ENCODE peak calls at places on chromosome X, in ten cellular contexts. M is lower leg skin, T is epithelial cell of esophagus, E is PC-9, B is fibroblast of lung, U is IMR-90, L is bronchial epithelial cell, O is fibroblast of the aortic adventitia, X is GM23338, F is pancreas. W is an unnamed sample.

GRCh38 chrX:141405878-141406492 is 163.7 kb upstream of the SPANXC start:
- DNase-seq in B (peak; percentile 84), F (no peak), T (peak; percentile 81), X (no peak), O (peak; percentile 50), E (peak; percentile 38), U (peak; percentile 83), M (no peak), L (peak; percentile 81), W (peak; percentile 68)

GRCh38 chrX:46268429-46268828 is 276.8 kb downstream of the ZNF674 start:
- DNase-seq in O (peak; percentile 42), B (peak; percentile 79), E (peak; percentile 18), X (no peak), T (peak; percentile 86), L (peak; percentile 88), U (no peak), M (no peak), F (no peak), W (no peak)

GRCh38 chrX:7077241-7077909 is 70.1 kb upstream of the STS start:
- DNase-seq in L (no peak), T (no peak), E (no peak), U (no peak), M (no peak), O (no peak), F (no peak), B (no peak), X (no peak), W (no peak)

GRCh38 chrX:135644624-135645023 is 68.8 kb upstream of the CT45A1 start:
- DNase-seq in U (no peak), X (no peak), L (no peak), F (no peak), T (no peak), O (no peak), M (no peak), E (no peak), B (no peak), W (no peak)

GRCh38 chrX:48894891-48895290 is 2.7 kb downstream of the TIMM17B start:
- DNase-seq in U (no peak), E (no peak), T (no peak), B (no peak), O (no peak), F (no peak), X (no peak), M (peak; percentile 29), L (no peak), W (no peak)

GRCh38 chrX:72609313-72609712 is 36.7 kb upstream of the HDAC8 start:
- DNase-seq in B (no peak), E (no peak), U (peak; percentile 6), O (peak; percentile 14), T (peak; percentile 16), F (no peak), L (peak; percentile 28), X (peak; percentile 3), M (no peak), W (no peak)

GRCh38 chrX:3712080-3712869 is 1.2 kb downstream of the PRKX start:
- DNase-seq in X (peak; percentile 13), M (no peak), L (no peak), F (no peak), U (peak; percentile 32), T (peak; percentile 22), E (no peak), O (peak; percentile 50), B (peak; percentile 40), W (no peak)

GRCh38 chrX:47148946-47149345 is 3.9 kb downstream of the RBM10 start:
- DNase-seq in L (peak; percentile 29), X (no peak), F (no peak), O (no peak), E (no peak), M (peak; percentile 39), U (no peak), B (no peak), T (peak; percentile 44), W (no peak)

GRCh38 chrX:17860811-17861495 is at the start of gene RAI2:
- DNase-seq in O (no peak), X (peak; percentile 48), B (no peak), E (no peak), M (no peak), F (peak; percentile 77), T (no peak), L (no peak), U (no peak), W (no peak)

GRCh38 chrX:283115-283845 is 2.1 kb downstream of the PLCXD1 start:
- DNase-seq in F (peak; percentile 93), L (peak; percentile 79), U (peak; percentile 83), T (peak; percentile 91), X (peak; percentile 98), E (peak; percentile 70), O (peak; percentile 84), B (peak; percentile 87), M (peak; percentile 98), W (no peak)

GRCh38 chrX:32448945-32449344 is 762.4 kb downstream of the DMD start:
- DNase-seq in U (no peak), L (no peak), B (no peak), F (no peak), E (no peak), T (no peak), X (no peak), M (no peak), O (no peak), W (no peak)
- H3K4me3 ChIP-seq in U (no peak overlapping the region), L (no peak overlapping the region), B (no peak overlapping the region), F (no peak overlapping the region), E (no peak overlapping the region), T (no peak overlapping the region), X (no peak overlapping the region), M (no peak overlapping the region), O (no peak overlapping the region), W (no peak overlapping the region)

GRCh38 chrX:153935326-153935851 is 552 bp upstream of the NAA10 start:
- DNase-seq in L (no peak), U (no peak), M (no peak), E (peak; percentile 49), F (no peak), O (no peak), X (peak; percentile 63), B (no peak), T (no peak), W (no peak)

GRCh38 chrX:153941331-153942252 is 2.9 kb downstream of the RENBP start:
- DNase-seq in E (peak; percentile 38), L (no peak), X (peak; percentile 53), M (no peak), O (no peak), U (no peak), F (no peak), T (no peak), B (no peak), W (no peak)

GRCh38 chrX:153937056-153937455 is 2.2 kb upstream of the NAA10 start:
- DNase-seq in O (no peak), E (no peak), L (no peak), B (no peak), F (no peak), X (no peak), T (no peak), M (no peak), U (no peak), W (no peak)

GRCh38 chrX:153939573-153939972 is 4.7 kb upstream of the NAA10 start:
- DNase-seq in U (no peak), E (no peak), L (no peak), O (no peak), B (no peak), M (no peak), F (no peak), X (no peak), T (no peak), W (no peak)

DNA sequence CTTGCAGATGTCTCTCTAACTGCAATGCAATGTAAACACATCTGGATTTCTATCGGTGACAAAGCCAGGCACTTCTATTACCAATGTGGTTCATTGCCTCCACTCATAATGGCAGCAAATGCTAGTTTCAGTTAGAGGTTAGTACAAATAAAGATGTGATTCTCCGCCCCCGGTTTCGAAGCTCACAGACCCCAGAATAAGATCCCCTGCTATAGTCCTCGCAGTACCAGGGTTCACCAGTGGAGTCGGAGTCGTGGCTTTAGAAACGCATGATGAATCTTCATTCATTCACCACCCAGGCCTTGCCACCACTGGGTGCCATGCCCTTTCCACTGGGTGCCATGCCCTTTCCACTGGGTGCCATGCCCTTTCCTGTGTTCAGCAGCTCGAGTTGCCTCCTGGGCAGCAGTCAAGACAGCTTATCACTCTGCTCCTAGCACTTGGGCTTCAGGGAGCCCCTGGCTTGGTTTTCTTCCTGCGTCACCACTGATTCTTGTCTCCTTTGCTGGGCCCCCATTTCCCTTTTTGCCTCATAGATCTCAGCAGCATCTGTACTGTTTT is 3.5 kb upstream of the NAA10 start:
- DNase-seq in F (no peak), O (no peak), T (no peak), X (peak; percentile 22), E (no peak), U (peak; percentile 17), M (no peak), L (no peak), B (no peak), W (no peak)
- H3K4me3 ChIP-seq in F (no peak overlapping the region), O (no peak overlapping the region), T (no peak overlapping the region), X (no peak overlapping the region), E (no peak overlapping the region), U (no peak overlapping the region), M (no peak overlapping the region), L (no peak overlapping the region), B (no peak overlapping the region), W (no peak overlapping the region)

DNA sequence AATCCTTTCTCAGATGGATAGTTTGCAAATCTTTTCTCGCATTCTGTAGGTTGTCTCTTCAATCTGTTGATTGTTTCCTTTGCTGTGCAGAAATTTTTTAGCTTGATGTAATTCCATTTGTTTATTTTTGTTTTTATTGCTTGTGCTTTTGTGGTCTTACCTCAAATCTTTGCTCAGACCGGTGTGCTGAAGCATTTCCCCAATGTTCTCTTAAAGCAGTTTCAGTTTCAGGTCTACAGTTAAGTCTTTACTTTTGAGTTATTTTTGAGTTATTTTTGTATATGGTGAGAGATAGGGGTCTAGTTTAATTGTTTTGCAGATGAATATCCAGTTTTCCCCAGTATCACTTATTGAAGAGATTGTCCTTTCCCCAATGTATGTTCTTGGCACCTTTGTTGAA is 18.2 kb upstream of the SLC25A14 start:
- DNase-seq in M (no peak), X (no peak), L (no peak), T (no peak), E (no peak), O (no peak), F (no peak), U (no peak), B (no peak), W (no peak)
- H3K4me3 ChIP-seq in M (no peak overlapping the region), X (no peak overlapping the region), L (no peak overlapping the region), T (no peak overlapping the region), E (no peak overlapping the region), O (no peak overlapping the region), F (no peak overlapping the region), U (no peak overlapping the region), B (no peak overlapping the region), W (no peak overlapping the region)

DNA sequence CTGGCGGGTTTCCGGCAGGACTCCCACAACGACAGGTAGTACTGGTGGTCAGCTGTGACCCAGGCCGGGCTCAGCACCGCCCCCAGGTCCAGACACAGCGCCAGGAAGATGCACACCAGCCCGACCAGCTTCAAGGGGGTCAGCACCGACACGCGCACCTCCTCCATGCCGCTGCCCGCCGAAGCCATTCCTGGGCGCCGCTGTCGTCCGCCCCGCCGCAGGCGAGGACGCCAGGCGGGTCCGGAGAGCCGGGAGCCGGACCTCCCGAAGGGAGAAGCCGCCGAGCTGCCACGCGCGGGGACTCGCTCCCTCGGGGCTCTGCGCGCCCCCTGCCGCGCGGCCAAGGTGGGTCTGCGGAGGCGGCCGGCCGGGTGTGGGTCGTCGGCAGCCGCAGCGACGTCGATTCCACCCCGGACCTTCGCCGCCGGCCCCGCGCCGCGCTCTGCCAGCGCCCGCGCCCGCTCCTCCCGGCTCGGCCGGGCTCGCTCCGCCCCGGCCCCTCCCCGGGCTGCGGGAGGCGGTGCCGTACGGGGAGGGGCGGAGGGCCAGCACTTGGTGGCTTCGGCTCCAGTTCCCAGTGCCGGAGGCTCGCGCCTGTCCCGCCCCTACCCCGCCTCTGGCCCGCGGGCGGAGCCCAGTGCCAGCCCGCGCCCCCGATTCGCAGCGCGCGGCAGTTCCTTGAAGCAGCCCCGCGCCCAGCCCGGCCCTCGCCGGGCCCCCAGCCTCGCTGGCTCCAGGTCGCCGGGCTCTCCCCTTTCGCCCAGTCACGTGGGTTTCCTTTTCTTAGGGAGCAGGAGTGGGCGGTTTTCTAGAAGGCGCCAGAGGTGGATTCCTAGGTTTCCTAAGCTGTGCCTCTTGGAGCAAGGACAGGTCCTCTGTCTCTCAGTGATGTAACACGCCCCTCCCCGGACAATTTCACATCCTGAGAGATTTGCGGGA is at the start of gene TMEM47:
- DNase-seq in U (peak; percentile 70), T (peak; percentile 54), F (peak; percentile 84), M (peak; percentile 91), X (peak; percentile 87), E (peak; percentile 42), O (peak; percentile 66), L (peak; percentile 53), B (peak; percentile 72), W (peak; percentile 33)
- H3K4me3 ChIP-seq in U (peak within 1 kb of the TSS; percentile 99), T (peak within 1 kb of the TSS; percentile 21), F (peak within 1 kb of the TSS; percentile 46), M (peak within 1 kb of the TSS; percentile 42), X (peak within 1 kb of the TSS; percentile 78), E (peak within 1 kb of the TSS; percentile 47), O (peak within 1 kb of the TSS; percentile 76), L (peak within 1 kb of the TSS; percentile 41), B (peak within 1 kb of the TSS; percentile 65), W (peak within 1 kb of the TSS; percentile 62)

W was measured in skeletal muscle cell.